ENCODE peak calls at places on chromosomes 4 and X, in ten cellular contexts. S is heart left ventricle, A is GM12865, B is pancreas, F is cardiac muscle cell, G is tibial artery, J is prostate gland, R is endothelial cell, T is GM13977, U is lung. D is an unnamed sample.

GRCh38 chrX:27976284-27976683 is 5.0 kb downstream of the DCAF8L1 start:
- DNase-seq in J (no peak), G (no peak), T (no peak), B (no peak), S (no peak), R (no peak), F (no peak), A (no peak), U (no peak), D (no peak)

GRCh38 chrX:17591741-17592110 is 145.6 kb upstream of the SCML1 start:
- DNase-seq in B (no peak), F (no peak), J (no peak), S (no peak), R (no peak), G (peak), T (no peak), U (no peak), A (peak), D (peak)

GRCh38 chr4:158624889-158625478 is 46.7 kb downstream of the C4orf46 start:
- DNase-seq in S (no peak), B (peak), G (no peak), R (peak), U (no peak), T (peak), A (peak), J (no peak), F (peak), D (no peak)

GRCh38 chr4:151408380-151408629 is 671 bp upstream of the FHIP1A start:
- DNase-seq in S (no peak), A (no peak), T (peak), R (no peak), U (no peak), B (no peak), J (no peak), F (no peak), G (no peak), D (no peak)

GRCh38 chrX:120697053-120697452 is 67.2 kb upstream of the C1GALT1C1 start:
- DNase-seq in G (no peak), S (no peak), R (no peak), U (no peak), J (no peak), F (no peak), T (peak), A (peak), B (no peak), D (peak)

GRCh38 chr4:16055454-16055853 is 28.4 kb downstream of the PROM1 start:
- DNase-seq in R (no peak), B (no peak), J (no peak), A (no peak), U (no peak), T (no peak), F (no peak), S (no peak), G (no peak), D (no peak)

GRCh38 chr4:39305902-39306677 is 60.1 kb downstream of the RFC1 start:
- DNase-seq in B (no peak), A (no peak), S (no peak), T (no peak), R (no peak), J (no peak), U (no peak), F (no peak), G (no peak), D (no peak)

GRCh38 chr4:256492-256891 is 48.8 kb downstream of the ZNF732 start:
- DNase-seq in F (no peak), G (no peak), S (no peak), A (no peak), T (no peak), B (no peak), R (no peak), J (no peak), U (no peak), D (no peak)

GRCh38 chr4:167786504-167786903 is 305.8 kb upstream of the ANXA10 start:
- DNase-seq in B (no peak), R (no peak), T (no peak), J (no peak), S (no peak), A (no peak), U (no peak), G (no peak), F (no peak), D (no peak)

GRCh38 chr4:67122029-67122428 is 423.3 kb downstream of the CENPC start:
- DNase-seq in G (no peak), S (no peak), F (peak), R (peak), U (no peak), A (peak), B (no peak), J (no peak), T (no peak), D (no peak)

GRCh38 chr4:48653217-48654014 is 126.7 kb downstream of the FRYL start:
- DNase-seq in U (no peak), G (peak), A (no peak), F (peak), R (no peak), T (no peak), J (no peak), B (peak), S (peak), D (peak)

GRCh38 chr4:153022233-153022632 is 86.1 kb downstream of the FHDC1 start:
- DNase-seq in J (peak), G (no peak), B (peak), T (no peak), F (peak), R (no peak), A (no peak), U (peak), S (no peak), D (no peak)

GRCh38 chrX:91414710-91415109 is 19.9 kb upstream of the PABPC5 start:
- DNase-seq in S (no peak), A (no peak), T (no peak), U (no peak), B (peak), J (no peak), G (no peak), R (peak), F (peak), D (no peak)

GRCh38 chr4:165454426-165454825 is 75.6 kb downstream of the CPE start:
- DNase-seq in F (no peak), B (no peak), T (no peak), A (no peak), G (no peak), J (no peak), S (no peak), U (no peak), R (no peak), D (no peak)

DNA sequence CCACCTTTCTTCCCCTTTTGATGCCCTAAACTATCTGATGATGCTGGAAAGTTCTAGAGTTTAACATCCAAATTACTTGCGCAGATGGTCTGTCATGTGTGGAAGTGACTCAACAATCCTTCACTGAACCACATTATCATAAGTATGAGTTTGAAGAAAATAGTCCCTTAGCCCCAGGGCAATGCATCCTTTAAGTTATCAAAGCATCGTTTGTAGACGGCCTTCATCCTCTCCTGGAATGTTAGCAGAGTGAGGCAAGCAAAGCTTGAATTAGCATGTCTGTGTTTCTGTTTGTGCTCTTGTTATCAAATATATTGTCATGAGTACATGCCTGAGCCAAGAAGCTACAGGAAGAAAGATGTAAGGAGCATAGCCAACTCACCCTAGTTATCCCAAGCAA is 570.9 kb downstream of the MID1IP1 start:
- DNase-seq in U (no peak), J (no peak), T (no peak), S (no peak), R (no peak), F (no peak), B (no peak), G (no peak), A (no peak), D (no peak)
- TF ChIP-seq CTCF in U (no peak), J (no peak), T (no peak), S (no peak), R (no peak), F (no peak), B (no peak), G (no peak), A (no peak), D (no peak)

DNA sequence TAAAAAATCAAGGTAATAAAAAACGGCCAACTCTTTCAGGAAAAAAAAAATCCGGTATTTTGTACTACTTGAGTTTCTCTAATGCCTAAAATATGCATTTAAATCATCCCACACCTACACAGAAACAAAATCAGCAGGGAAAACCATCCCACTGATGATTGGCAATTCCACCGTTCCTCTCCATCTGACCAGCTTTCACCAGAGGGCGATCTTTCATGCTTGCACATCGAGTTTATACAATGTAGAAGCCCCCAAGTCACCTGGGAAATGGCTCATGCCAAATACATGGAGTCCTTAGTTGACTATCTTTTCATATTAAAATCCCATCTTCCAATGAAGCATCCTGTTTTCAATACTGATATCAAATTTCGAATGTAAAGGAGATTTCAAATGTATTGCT is 69.2 kb downstream of the PTCHD1 start:
- DNase-seq in J (no peak), G (no peak), T (no peak), F (peak), B (no peak), R (no peak), A (no peak), U (no peak), S (no peak), D (no peak)
- TF ChIP-seq CTCF in J (no peak), G (peak), T (peak), F (peak), B (no peak), R (no peak), A (peak), U (no peak), S (no peak), D (no peak)

DNA sequence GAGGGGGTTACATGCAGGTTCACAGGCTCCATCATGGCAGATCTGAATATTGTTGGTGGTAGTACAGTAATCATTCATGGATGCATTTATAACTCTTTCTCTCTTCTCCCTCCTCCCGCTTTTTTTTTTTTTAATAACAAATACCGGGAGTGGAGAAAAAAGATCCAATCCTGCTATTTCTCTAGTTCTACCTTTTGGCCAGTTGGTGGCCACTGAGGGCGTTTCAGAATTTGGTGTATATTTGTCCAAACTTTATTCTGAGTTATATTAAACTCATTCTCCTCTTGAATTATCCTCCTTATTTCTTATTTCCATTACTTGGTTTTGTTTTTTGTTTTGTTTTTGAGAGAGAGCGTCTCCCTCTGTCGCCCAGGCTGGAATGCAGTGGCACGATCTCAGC is 74.8 kb downstream of the HMGB2 start:
- DNase-seq in F (no peak), J (no peak), T (no peak), S (no peak), U (no peak), R (no peak), G (no peak), B (no peak), A (no peak), D (no peak)
- TF ChIP-seq CTCF in F (no peak), J (no peak), T (no peak), S (no peak), U (no peak), R (peak), G (no peak), B (no peak), A (no peak), D (no peak)

GRCh38 chr4:188403272-188403671 is 264.0 kb downstream of the TRIML1 start:
- DNase-seq in A (no peak), J (no peak), B (no peak), T (no peak), U (no peak), S (no peak), R (no peak), G (no peak), F (no peak), D (no peak)
- TF ChIP-seq CTCF in A (no peak), J (no peak), B (no peak), T (no peak), U (no peak), S (no peak), R (no peak), G (no peak), F (no peak), D (no peak)

GRCh38 chrX:83658731-83659130 is 150.6 kb downstream of the POU3F4 start:
- DNase-seq in S (no peak), A (no peak), G (no peak), T (peak), R (no peak), U (no peak), J (no peak), B (no peak), F (no peak), D (no peak)
- TF ChIP-seq CTCF in S (no peak), A (peak), G (no peak), T (peak), R (no peak), U (no peak), J (no peak), B (no peak), F (no peak), D (no peak)

DNA sequence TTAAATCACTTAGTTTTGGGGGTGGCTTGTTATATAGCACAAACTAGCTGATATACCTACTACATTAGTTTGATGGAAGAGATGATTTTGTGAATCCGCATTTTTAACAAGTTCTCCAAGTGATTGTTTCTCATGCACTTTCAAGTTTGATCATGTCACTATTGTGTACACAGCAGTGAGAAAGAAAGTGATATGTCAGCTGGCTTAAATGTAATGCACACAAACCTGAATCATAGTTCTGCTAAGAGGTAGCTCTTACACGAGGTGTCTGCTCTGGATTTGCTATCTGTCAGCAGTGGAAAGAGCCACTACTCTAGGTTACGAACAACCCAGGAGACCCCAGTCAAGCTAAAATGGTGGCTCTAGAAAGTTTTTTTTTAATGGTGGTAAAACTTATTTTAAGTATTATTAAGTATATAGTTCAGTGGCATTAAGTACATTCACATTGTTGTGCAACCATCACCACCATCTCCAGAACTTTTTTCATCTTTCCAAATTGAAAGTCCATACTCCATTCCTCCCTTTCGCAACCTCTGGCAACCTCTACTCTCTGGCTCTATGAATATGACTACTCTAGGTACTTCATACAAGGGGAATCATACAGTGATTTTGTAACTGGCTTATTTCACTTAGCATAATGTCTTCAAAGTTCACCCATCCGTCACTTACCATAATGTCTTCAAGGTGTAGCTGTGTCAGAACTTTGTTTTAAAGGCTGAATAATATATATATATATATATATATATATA is 147.3 kb downstream of the HS6ST2 start:
- DNase-seq in G (no peak), T (no peak), S (no peak), F (no peak), A (no peak), R (no peak), B (no peak), U (no peak), J (no peak), D (no peak)
- TF ChIP-seq CTCF in G (no peak), T (no peak), S (no peak), F (no peak), A (no peak), R (no peak), B (no peak), U (no peak), J (no peak), D (no peak)

GRCh38 chr4:7066006-7066405 is 1.9 kb downstream of the GRPEL1 start:
- DNase-seq in U (no peak), B (no peak), T (no peak), S (peak), F (no peak), J (no peak), G (no peak), A (no peak), R (no peak), D (no peak)
- TF ChIP-seq CTCF in U (no peak), B (no peak), T (no peak), S (no peak), F (no peak), J (no peak), G (no peak), A (no peak), R (no peak), D (no peak)